ENCODE peak calls at places on chromosomes 7 and 10, in nine cellular contexts. O is adrenal gland, V is ovary, A is natural killer cell, Y is fibroblast of lung, B is bronchial epithelial cell, G is SK-N-SH, Q is GM20000, H is MCF 10A. Z is an unnamed sample.

GRCh38 chr7:116524609-116525297 is at the start of gene CAV1:
- DNase-seq in B (peak; percentile 95), Q (peak; percentile 61), A (no peak), Y (peak; percentile 97), O (peak; percentile 61), V (peak; percentile 86), G (peak; percentile 60), H (peak; percentile 97), Z (peak; percentile 83)

GRCh38 chr10:34802692-34803091 is 12.4 kb downstream of the PARD3 start:
- DNase-seq in Q (no peak), O (peak; percentile 28), A (no peak), V (no peak), B (no peak), Y (no peak), H (no peak), G (no peak), Z (no peak)

GRCh38 chr7:90552521-90552920 is 43.6 kb upstream of the CDK14 start:
- DNase-seq in Y (peak; percentile 54), O (no peak), H (peak; percentile 34), B (peak; percentile 57), Q (no peak), G (no peak), V (no peak), A (no peak), Z (no peak)

GRCh38 chr7:134798155-134798554 is 18.7 kb downstream of the CALD1 start:
- DNase-seq in Q (no peak), A (no peak), H (no peak), B (no peak), G (no peak), O (no peak), Y (no peak), V (no peak), Z (no peak)

GRCh38 chr7:92402920-92403759 is 44.1 kb upstream of the GATAD1 start:
- DNase-seq in Q (no peak), B (peak; percentile 85), A (no peak), O (no peak), V (no peak), H (no peak), G (no peak), Y (no peak), Z (no peak)

GRCh38 chr7:51080622-51081269 is 235.9 kb downstream of the COBL start:
- DNase-seq in G (no peak), V (no peak), A (no peak), Y (no peak), H (no peak), O (no peak), Q (no peak), B (no peak), Z (peak; percentile 73)

GRCh38 chr7:107652642-107653041 is 8.0 kb upstream of the SLC26A4 start:
- DNase-seq in H (no peak), B (no peak), G (no peak), Q (no peak), Y (no peak), V (no peak), A (no peak), O (no peak), Z (no peak)

GRCh38 chr7:139457153-139457946 is 26.1 kb downstream of the KLRG2 start:
- DNase-seq in A (no peak), Q (no peak), V (no peak), Y (peak; percentile 41), G (no peak), H (peak; percentile 67), B (peak; percentile 55), O (no peak), Z (no peak)

GRCh38 chr10:102642553-102643345 is 1.5 kb upstream of the TRIM8 start:
- DNase-seq in V (peak; percentile 75), B (peak; percentile 59), A (peak; percentile 41), Y (peak; percentile 74), O (peak; percentile 89), G (peak; percentile 62), Q (peak; percentile 58), H (peak; percentile 54), Z (peak; percentile 56)
- TF ChIP-seq CTCF in V (no peak), B (no peak), A (no peak), Y (no peak), O (no peak), G (no peak), Q (no peak), H (no peak), Z (no peak)

GRCh38 chr7:22860784-22861482 is 38.3 kb upstream of the TOMM7 start:
- DNase-seq in A (no peak), O (no peak), Q (no peak), B (no peak), H (peak; percentile 48), G (peak; percentile 42), V (no peak), Y (no peak), Z (no peak)
- TF ChIP-seq CTCF in A (peak; percentile 30), O (no peak), Q (peak; percentile 3), B (peak; percentile 22), H (peak; percentile 46), G (peak; percentile 61), V (no peak), Y (peak; percentile 45), Z (peak; percentile 37)

GRCh38 chr7:133052357-133052756 is 29.5 kb downstream of the CHCHD3 start:
- DNase-seq in Q (no peak), Y (no peak), B (no peak), A (no peak), H (no peak), O (no peak), V (no peak), G (no peak), Z (no peak)

GRCh38 chr7:133051719-133052118 is 30.2 kb downstream of the CHCHD3 start:
- DNase-seq in V (no peak), B (no peak), Y (no peak), G (no peak), A (no peak), O (no peak), Q (no peak), H (no peak), Z (no peak)

GRCh38 chr7:133050200-133050995 is 31.5 kb downstream of the CHCHD3 start:
- DNase-seq in B (no peak), V (no peak), Y (no peak), Q (no peak), O (no peak), A (no peak), H (no peak), G (no peak), Z (no peak)

GRCh38 chr7:133052826-133053225 is 29.1 kb downstream of the CHCHD3 start:
- DNase-seq in H (no peak), B (no peak), Y (no peak), A (no peak), G (no peak), O (no peak), Q (no peak), V (no peak), Z (no peak)

DNA sequence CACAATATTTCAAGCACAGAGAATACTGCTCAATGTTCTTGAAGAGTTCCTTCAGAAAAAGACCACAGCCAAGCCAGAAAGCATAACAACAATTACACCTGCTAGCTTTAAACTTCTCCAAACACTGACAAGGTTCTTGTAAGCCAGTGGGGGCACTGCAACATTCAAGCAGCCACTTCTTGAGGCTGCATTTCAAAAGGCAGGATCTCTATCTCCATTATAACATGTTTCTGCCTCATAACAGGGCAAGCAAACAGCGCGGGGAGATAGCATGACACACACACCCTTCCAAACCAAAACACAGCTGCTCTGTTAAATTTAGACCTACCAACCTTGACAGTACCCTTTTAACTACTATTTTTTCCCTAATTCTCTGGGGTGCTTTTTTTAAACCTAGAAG is 30.8 kb downstream of the CHCHD3 start:
- DNase-seq in H (peak; percentile 4), A (no peak), Q (peak; percentile 23), O (peak; percentile 59), V (peak; percentile 15), G (peak; percentile 61), B (no peak), Y (peak; percentile 55), Z (no peak)
- TF ChIP-seq CTCF in H (no peak), A (no peak), Q (no peak), O (no peak), V (no peak), G (peak; percentile 53), B (peak; percentile 4), Y (peak; percentile 32), Z (no peak)

GRCh38 chr7:88835147-88835728 is 39.7 kb upstream of the TEX47 start:
- DNase-seq in Y (no peak), G (peak; percentile 39), B (peak; percentile 32), V (no peak), A (no peak), H (peak; percentile 51), Q (peak; percentile 41), O (no peak), Z (no peak)
- TF ChIP-seq CTCF in Y (no peak), G (peak; percentile 70), B (peak; percentile 28), V (no peak), A (no peak), H (peak; percentile 36), Q (peak; percentile 30), O (peak; percentile 22), Z (peak; percentile 24)

GRCh38 chr10:81570349-81570748 is 304.6 kb upstream of the NRG3 start:
- DNase-seq in Q (no peak), O (no peak), V (no peak), G (no peak), Y (no peak), B (no peak), H (no peak), A (no peak), Z (peak; percentile 45)
- TF ChIP-seq CTCF in Q (no peak), O (no peak), V (no peak), G (no peak), Y (no peak), B (no peak), H (no peak), A (no peak), Z (no peak)

GRCh38 chr10:27241640-27242472 is 1.3 kb upstream of the ACBD5 start:
- DNase-seq in Y (peak; percentile 95), H (peak; percentile 95), G (peak; percentile 85), Q (peak; percentile 88), B (peak; percentile 80), A (peak; percentile 86), O (peak; percentile 95), V (peak; percentile 92), Z (peak; percentile 98)
- TF ChIP-seq CTCF in Y (peak; percentile 23), H (no peak), G (peak; percentile 39), Q (peak; percentile 3), B (peak; percentile 28), A (peak; percentile 14), O (peak; percentile 64), V (peak; percentile 38), Z (peak; percentile 60)

GRCh38 chr7:95718556-95719410 is 53.6 kb upstream of the DYNC1I1 start:
- DNase-seq in H (peak; percentile 31), G (peak; percentile 29), Q (peak; percentile 11), V (no peak), O (no peak), A (no peak), Y (peak; percentile 45), B (peak; percentile 46), Z (no peak)
- TF ChIP-seq CTCF in H (peak; percentile 35), G (peak; percentile 66), Q (peak; percentile 11), V (no peak), O (peak; percentile 16), A (no peak), Y (peak; percentile 54), B (peak; percentile 10), Z (no peak)